ENCODE peak calls at places on chromosomes 3 and 15, in four cellular contexts. One of them, this sample, is unnamed.

GRCh38 chr3:133038089-133038730 is at the start of gene TMEM108:
- DNase-seq in K562: peak
- DNase-seq in SK-N-SH: peak
- DNase-seq in GM12878: no peak
- DNase-seq in this sample: peak

GRCh38 chr15:74050127-74050526 is 32.2 kb downstream of the GOLGA6A start:
- DNase-seq in K562: no peak
- DNase-seq in SK-N-SH: no peak
- DNase-seq in GM12878: no peak
- DNase-seq in this sample: peak

GRCh38 chr3:15405448-15406050 is 21.8 kb downstream of the METTL6 start:
- DNase-seq in SK-N-SH: peak
- DNase-seq in K562: peak
- DNase-seq in GM12878: no peak
- DNase-seq in this sample: no peak

GRCh38 chr3:197891-198491 is 1.4 kb downstream of the CHL1 start:
- DNase-seq in GM12878: no peak
- DNase-seq in SK-N-SH: peak
- DNase-seq in K562: no peak
- DNase-seq in this sample: no peak

GRCh38 chr3:6962796-6963195 is 101.9 kb downstream of the GRM7 start:
- DNase-seq in GM12878: no peak
- DNase-seq in SK-N-SH: no peak
- DNase-seq in K562: no peak
- DNase-seq in this sample: no peak

GRCh38 chr3:14204605-14205284 is 26.1 kb downstream of the LSM3 start:
- DNase-seq in SK-N-SH: no peak
- DNase-seq in GM12878: no peak
- DNase-seq in K562: peak
- DNase-seq in this sample: no peak

GRCh38 chr15:49199666-49200065 is 29.6 kb downstream of the GALK2 start:
- DNase-seq in GM12878: no peak
- DNase-seq in SK-N-SH: no peak
- DNase-seq in K562: no peak
- DNase-seq in this sample: no peak

GRCh38 chr3:24495334-24495994 is 814 bp upstream of the THRB start:
- DNase-seq in SK-N-SH: peak
- DNase-seq in K562: peak
- DNase-seq in GM12878: no peak
- DNase-seq in this sample: peak

GRCh38 chr3:134650431-134651346 is at the start of gene KY:
- DNase-seq in K562: no peak
- DNase-seq in SK-N-SH: peak
- DNase-seq in GM12878: no peak
- DNase-seq in this sample: peak

GRCh38 chr3:134654031-134654430 is 3.2 kb upstream of the KY start:
- DNase-seq in SK-N-SH: no peak
- DNase-seq in K562: no peak
- DNase-seq in GM12878: no peak
- DNase-seq in this sample: no peak

GRCh38 chr3:134651347-134652041 is 672 bp upstream of the KY start:
- DNase-seq in GM12878: no peak
- DNase-seq in K562: no peak
- DNase-seq in SK-N-SH: no peak
- DNase-seq in this sample: no peak

GRCh38 chr3:134652886-134653630 is 2.2 kb upstream of the KY start:
- DNase-seq in GM12878: no peak
- DNase-seq in SK-N-SH: no peak
- DNase-seq in K562: no peak
- DNase-seq in this sample: no peak

GRCh38 chr3:134652409-134652831 is 1.6 kb upstream of the KY start:
- DNase-seq in SK-N-SH: no peak
- DNase-seq in GM12878: no peak
- DNase-seq in K562: no peak
- DNase-seq in this sample: no peak
- TF ChIP-seq USF1 in SK-N-SH: no peak
- TF ChIP-seq USF1 in GM12878: no peak
- TF ChIP-seq USF1 in K562: no peak
- TF ChIP-seq USF1 in this sample: no peak

GRCh38 chr3:190338717-190339116 is 16.5 kb upstream of the CLDN1 start:
- DNase-seq in K562: no peak
- DNase-seq in SK-N-SH: no peak
- DNase-seq in GM12878: no peak
- DNase-seq in this sample: no peak
- TF ChIP-seq USF1 in K562: no peak
- TF ChIP-seq USF1 in SK-N-SH: no peak
- TF ChIP-seq USF1 in GM12878: no peak
- TF ChIP-seq USF1 in this sample: no peak

GRCh38 chr3:49611714-49612113 is 57.4 kb downstream of the BSN start:
- DNase-seq in SK-N-SH: no peak
- DNase-seq in K562: no peak
- DNase-seq in GM12878: no peak
- DNase-seq in this sample: no peak

GRCh38 chr3:49610881-49611280 is 56.6 kb downstream of the BSN start:
- DNase-seq in SK-N-SH: no peak
- DNase-seq in K562: no peak
- DNase-seq in GM12878: no peak
- DNase-seq in this sample: no peak

GRCh38 chr3:49611291-49611690 is 57.0 kb downstream of the BSN start:
- DNase-seq in GM12878: no peak
- DNase-seq in K562: no peak
- DNase-seq in SK-N-SH: no peak
- DNase-seq in this sample: no peak

GRCh38 chr3:49609314-49609713 is 55.0 kb downstream of the BSN start:
- DNase-seq in GM12878: no peak
- DNase-seq in SK-N-SH: no peak
- DNase-seq in K562: no peak
- DNase-seq in this sample: no peak

GRCh38 chr3:49609815-49610214 is 55.5 kb downstream of the BSN start:
- DNase-seq in GM12878: no peak
- DNase-seq in K562: no peak
- DNase-seq in SK-N-SH: peak
- DNase-seq in this sample: no peak
- TF ChIP-seq USF1 in GM12878: no peak
- TF ChIP-seq USF1 in K562: no peak
- TF ChIP-seq USF1 in SK-N-SH: no peak
- TF ChIP-seq USF1 in this sample: no peak

GRCh38 chr15:40266828-40267304 is 16.0 kb downstream of the ANKRD63 start:
- DNase-seq in K562: peak
- DNase-seq in SK-N-SH: no peak
- DNase-seq in GM12878: no peak
- DNase-seq in this sample: no peak
- TF ChIP-seq USF1 in K562: no peak
- TF ChIP-seq USF1 in SK-N-SH: no peak
- TF ChIP-seq USF1 in GM12878: no peak
- TF ChIP-seq USF1 in this sample: no peak

DNA sequence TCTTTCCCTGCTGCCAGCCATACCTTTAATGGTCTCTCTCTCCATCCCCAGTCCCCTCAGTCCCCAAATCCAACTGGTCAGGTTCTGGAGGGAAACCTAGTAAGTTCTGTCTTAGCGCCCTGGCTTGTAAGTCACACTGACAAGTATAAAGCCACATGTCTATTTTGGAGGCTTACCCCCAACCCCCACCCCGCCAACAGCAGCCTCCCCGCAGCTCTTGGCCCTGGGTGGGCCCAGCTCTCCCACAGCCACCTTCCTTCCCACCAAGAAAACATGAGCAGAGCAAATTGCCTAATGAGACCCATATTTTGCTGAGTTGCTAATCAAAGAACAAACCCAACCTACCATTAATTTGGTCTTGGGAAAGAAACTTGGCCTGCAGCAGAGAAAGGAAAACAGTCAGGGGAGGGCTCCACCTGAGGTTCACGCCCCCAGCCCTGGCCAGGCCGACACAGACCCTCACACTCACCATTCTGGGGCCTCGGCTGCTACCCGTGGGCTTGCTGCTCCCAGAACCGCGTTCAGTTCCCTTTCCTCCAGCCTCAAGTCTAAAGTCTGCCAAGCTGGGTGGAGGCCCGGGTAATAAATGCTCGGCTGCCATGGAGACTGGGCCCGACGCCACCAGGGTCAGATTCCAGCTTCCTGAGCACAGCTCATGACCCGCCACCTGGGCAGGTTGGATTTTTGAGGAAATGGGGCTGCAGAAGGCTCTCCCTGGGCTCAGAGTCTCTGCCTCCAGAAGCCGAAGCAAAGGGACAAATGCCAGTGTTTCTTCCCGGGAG is at the start of gene CALML4:
- DNase-seq in SK-N-SH: no peak
- DNase-seq in GM12878: no peak
- DNase-seq in K562: no peak
- DNase-seq in this sample: no peak
- TF ChIP-seq USF1 in SK-N-SH: no peak
- TF ChIP-seq USF1 in GM12878: no peak
- TF ChIP-seq USF1 in K562: no peak
- TF ChIP-seq USF1 in this sample: no peak

GRCh38 chr15:67067161-67067853 is 1.9 kb downstream of the SMAD3 start:
- DNase-seq in SK-N-SH: no peak
- DNase-seq in GM12878: no peak
- DNase-seq in K562: no peak
- DNase-seq in this sample: peak
- TF ChIP-seq USF1 in SK-N-SH: no peak
- TF ChIP-seq USF1 in GM12878: no peak
- TF ChIP-seq USF1 in K562: no peak
- TF ChIP-seq USF1 in this sample: no peak

GRCh38 chr15:41231536-41231935 is 468 bp downstream of the CHP1 start:
- DNase-seq in K562: no peak
- DNase-seq in GM12878: no peak
- DNase-seq in SK-N-SH: no peak
- DNase-seq in this sample: no peak

GRCh38 chr15:41230345-41230649 is 260 bp downstream of the EXD1 start:
- DNase-seq in K562: no peak
- DNase-seq in SK-N-SH: no peak
- DNase-seq in GM12878: no peak
- DNase-seq in this sample: no peak

GRCh38 chr15:41230650-41231533 is at the start of the genes CHP1 and EXD1:
- DNase-seq in K562: peak
- DNase-seq in GM12878: peak
- DNase-seq in SK-N-SH: peak
- DNase-seq in this sample: peak

GRCh38 chr15:41235929-41236328 is 4.9 kb downstream of the CHP1 start:
- DNase-seq in SK-N-SH: no peak
- DNase-seq in GM12878: no peak
- DNase-seq in K562: no peak
- DNase-seq in this sample: no peak

GRCh38 chr15:41233367-41233771 is 2.3 kb downstream of the CHP1 start:
- DNase-seq in GM12878: no peak
- DNase-seq in K562: peak
- DNase-seq in SK-N-SH: no peak
- DNase-seq in this sample: no peak
- TF ChIP-seq USF1 in GM12878: no peak
- TF ChIP-seq USF1 in K562: no peak
- TF ChIP-seq USF1 in SK-N-SH: no peak
- TF ChIP-seq USF1 in this sample: no peak

DNA sequence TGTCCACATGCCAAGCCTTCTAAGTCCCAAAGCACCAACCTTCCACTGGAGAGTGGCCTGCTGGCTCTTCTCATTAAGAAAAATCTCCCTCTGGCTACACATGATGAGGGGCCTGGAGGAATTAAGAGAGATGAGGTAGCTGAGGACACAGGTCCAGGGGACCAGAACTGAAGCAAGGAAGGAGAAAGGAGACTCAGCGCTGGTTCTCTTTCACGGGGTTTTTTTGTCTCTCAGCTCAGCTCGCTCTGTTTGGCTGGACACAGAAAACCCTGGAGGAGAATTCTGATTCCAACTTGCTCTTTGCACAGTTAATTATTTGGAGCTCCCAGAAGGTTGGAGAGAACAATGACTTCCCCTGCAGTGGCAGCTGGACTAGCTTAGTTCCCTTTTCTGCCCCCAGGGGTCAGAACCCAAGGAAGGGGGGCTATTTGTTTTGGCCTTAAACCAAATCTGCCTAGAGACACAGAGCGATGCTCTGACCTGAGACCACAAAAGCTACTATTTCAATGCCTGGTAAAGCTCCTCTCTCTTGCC is 507.6 kb downstream of the FHIT start:
- DNase-seq in SK-N-SH: peak
- DNase-seq in K562: no peak
- DNase-seq in GM12878: no peak
- DNase-seq in this sample: peak
- TF ChIP-seq USF1 in SK-N-SH: no peak
- TF ChIP-seq USF1 in K562: no peak
- TF ChIP-seq USF1 in GM12878: no peak
- TF ChIP-seq USF1 in this sample: no peak

This sample was measured in WTC11.